ENCODE peak calls at places on chromosomes 16 and 17, in four cellular contexts. L, T, S and G are unnamed samples.

GRCh38 chr16:28572659-28573510 is 19.2 kb downstream of the SGF29 start:
- DNase-seq in L (no peak), T (no peak), S (no peak), G (no peak)

GRCh38 chr17:72151565-72152391 is 31.0 kb downstream of the SOX9 start:
- DNase-seq in L (no peak), T (no peak), S (no peak), G (no peak)

GRCh38 chr17:45246861-45247428 is 14.9 kb downstream of the SPATA32 start:
- DNase-seq in L (no peak), T (no peak), S (no peak), G (peak; percentile 85)

GRCh38 chr17:42577140-42577531 is 393 bp downstream of the PSMC3IP start:
- DNase-seq in L (no peak), T (no peak), S (no peak), G (no peak)

GRCh38 chr17:58304735-58305486 is 23.7 kb downstream of the TSPOAP1 start:
- DNase-seq in L (no peak), T (no peak), S (no peak), G (no peak)

GRCh38 chr17:63494300-63494928 is 17.6 kb downstream of the ACE start:
- DNase-seq in L (no peak), T (no peak), S (no peak), G (no peak)

GRCh38 chr17:5785343-5785742 is 201.0 kb upstream of the NLRP1 start:
- DNase-seq in L (no peak), T (no peak), S (no peak), G (no peak)

GRCh38 chr16:46573834-46574159 is 47.4 kb downstream of the SHCBP1 start:
- DNase-seq in L (no peak), T (no peak), S (no peak), G (no peak)

GRCh38 chr17:2634361-2634960 is 41.0 kb downstream of the PAFAH1B1 start:
- DNase-seq in L (no peak), T (no peak), S (no peak), G (no peak)

GRCh38 chr16:58491-59439 is 5.1 kb downstream of the SNRNP25 start:
- DNase-seq in L (no peak), T (no peak), S (no peak), G (no peak)